ENCODE peak calls at places on chromosomes 12 and 14, in ten cellular contexts. S is myocyte; X is WERI-Rb-1; E is COR-L47; L is activated naive CD4-positive, alpha-beta T cell; J is type B pancreatic cell; K is T follicular helper cell; U is AG09309; A is NCI-H1436 treated with DMSO at 0.1 percent for 48 hours; N is T-helper 2 cell. C is an unnamed sample.

GRCh38 chr12:87320724-87321123 is 708.5 kb downstream of the C12orf50 start:
- DNase-seq in S (no peak), X (no peak), E (no peak), L (no peak), J (no peak), K (no peak), U (no peak), A (no peak), N (no peak), C (no peak)

GRCh38 chr14:23577710-23578392 is 739 bp downstream of the JPH4 start:
- DNase-seq in S (no peak), X (no peak), E (no peak), L (no peak), J (peak; percentile 66), K (no peak), U (no peak), A (no peak), N (no peak), C (peak; percentile 68)

GRCh38 chr14:51041117-51041531 is 53.8 kb downstream of the TRIM9 start:
- DNase-seq in S (no peak), X (no peak), E (no peak), L (no peak), J (no peak), K (no peak), U (no peak), A (no peak), N (no peak), C (no peak)

GRCh38 chr12:6925239-6925542 is 2.6 kb upstream of the ATN1 start:
- DNase-seq in S (no peak), X (no peak), E (no peak), L (no peak), J (no peak), K (no peak), U (no peak), A (no peak), N (no peak), C (no peak)

GRCh38 chr12:47097276-47097896 is 17.6 kb upstream of the AMIGO2 start:
- DNase-seq in S (no peak), X (no peak), E (no peak), L (no peak), J (no peak), K (no peak), U (no peak), A (no peak), N (no peak), C (no peak)

GRCh38 chr12:1204581-1205121 is 213.6 kb downstream of the ERC1 start:
- DNase-seq in S (no peak), X (no peak), E (no peak), L (no peak), J (no peak), K (no peak), U (no peak), A (no peak), N (peak; percentile 10), C (peak; percentile 39)

GRCh38 chr12:51992246-51992645 is 14.5 kb upstream of the TAMALIN start:
- DNase-seq in S (no peak), X (no peak), E (no peak), L (no peak), J (no peak), K (no peak), U (no peak), A (no peak), N (no peak), C (no peak)

GRCh38 chr12:5953835-5954586 is 9.0 kb upstream of the ANO2 start:
- DNase-seq in S (no peak), X (no peak), E (no peak), L (no peak), J (no peak), K (no peak), U (no peak), A (no peak), N (no peak), C (no peak)

GRCh38 chr14:77123381-77124344 is 17.9 kb downstream of the ZDHHC22 start:
- DNase-seq in S (no peak), X (peak; percentile 53), E (peak; percentile 93), L (no peak), J (no peak), K (no peak), U (no peak), A (no peak), N (no peak), C (peak; percentile 15)